ENCODE peak calls at places on chromosomes 6 and 20, in five cellular contexts. One of them, this sample, is unnamed.

GRCh38 chr6:117866561-117866960 is 40.5 kb upstream of the SLC35F1 start:
- DNase-seq in lower lobe of right lung: no peak
- DNase-seq in HFFc6: no peak
- DNase-seq in dorsolateral prefrontal cortex: no peak
- DNase-seq in osteoblast: no peak
- DNase-seq in this sample: no peak

GRCh38 chr6:75230484-75231325 is 12.9 kb downstream of the COX7A2 start:
- DNase-seq in osteoblast: peak
- DNase-seq in HFFc6: peak
- DNase-seq in dorsolateral prefrontal cortex: no peak
- DNase-seq in lower lobe of right lung: no peak
- DNase-seq in this sample: peak

GRCh38 chr20:10306440-10307358 is 88.1 kb downstream of the SNAP25 start:
- DNase-seq in HFFc6: peak
- DNase-seq in lower lobe of right lung: no peak
- DNase-seq in dorsolateral prefrontal cortex: no peak
- DNase-seq in osteoblast: peak
- DNase-seq in this sample: no peak

GRCh38 chr6:27836783-27837635 is 75.2 kb downstream of the OR2B2 start:
- DNase-seq in lower lobe of right lung: peak
- DNase-seq in dorsolateral prefrontal cortex: no peak
- DNase-seq in HFFc6: peak
- DNase-seq in osteoblast: peak
- DNase-seq in this sample: peak

GRCh38 chr6:32200711-32201475 is 8.4 kb upstream of the GPSM3 start:
- DNase-seq in dorsolateral prefrontal cortex: no peak
- DNase-seq in osteoblast: peak
- DNase-seq in lower lobe of right lung: no peak
- DNase-seq in HFFc6: no peak
- DNase-seq in this sample: no peak

GRCh38 chr20:60572991-60573390 is 614.8 kb downstream of the CDH26 start:
- DNase-seq in HFFc6: no peak
- DNase-seq in lower lobe of right lung: no peak
- DNase-seq in dorsolateral prefrontal cortex: no peak
- DNase-seq in osteoblast: no peak
- DNase-seq in this sample: no peak

GRCh38 chr6:15143540-15143939 is 102.3 kb upstream of the JARID2 start:
- DNase-seq in lower lobe of right lung: no peak
- DNase-seq in dorsolateral prefrontal cortex: no peak
- DNase-seq in HFFc6: no peak
- DNase-seq in osteoblast: no peak
- DNase-seq in this sample: no peak

GRCh38 chr6:92906385-92906784 is 513.0 kb downstream of the EPHA7 start:
- DNase-seq in osteoblast: no peak
- DNase-seq in lower lobe of right lung: no peak
- DNase-seq in dorsolateral prefrontal cortex: no peak
- DNase-seq in HFFc6: no peak
- DNase-seq in this sample: no peak

GRCh38 chr6:43495409-43495941 is 14.7 kb downstream of the LRRC73 start:
- DNase-seq in HFFc6: peak
- DNase-seq in osteoblast: peak
- DNase-seq in lower lobe of right lung: no peak
- DNase-seq in dorsolateral prefrontal cortex: no peak
- DNase-seq in this sample: no peak
- TF ChIP-seq CTCF in HFFc6: peak
- TF ChIP-seq CTCF in osteoblast: peak
- TF ChIP-seq CTCF in lower lobe of right lung: peak
- TF ChIP-seq CTCF in dorsolateral prefrontal cortex: no peak
- TF ChIP-seq CTCF in this sample: no peak

DNA sequence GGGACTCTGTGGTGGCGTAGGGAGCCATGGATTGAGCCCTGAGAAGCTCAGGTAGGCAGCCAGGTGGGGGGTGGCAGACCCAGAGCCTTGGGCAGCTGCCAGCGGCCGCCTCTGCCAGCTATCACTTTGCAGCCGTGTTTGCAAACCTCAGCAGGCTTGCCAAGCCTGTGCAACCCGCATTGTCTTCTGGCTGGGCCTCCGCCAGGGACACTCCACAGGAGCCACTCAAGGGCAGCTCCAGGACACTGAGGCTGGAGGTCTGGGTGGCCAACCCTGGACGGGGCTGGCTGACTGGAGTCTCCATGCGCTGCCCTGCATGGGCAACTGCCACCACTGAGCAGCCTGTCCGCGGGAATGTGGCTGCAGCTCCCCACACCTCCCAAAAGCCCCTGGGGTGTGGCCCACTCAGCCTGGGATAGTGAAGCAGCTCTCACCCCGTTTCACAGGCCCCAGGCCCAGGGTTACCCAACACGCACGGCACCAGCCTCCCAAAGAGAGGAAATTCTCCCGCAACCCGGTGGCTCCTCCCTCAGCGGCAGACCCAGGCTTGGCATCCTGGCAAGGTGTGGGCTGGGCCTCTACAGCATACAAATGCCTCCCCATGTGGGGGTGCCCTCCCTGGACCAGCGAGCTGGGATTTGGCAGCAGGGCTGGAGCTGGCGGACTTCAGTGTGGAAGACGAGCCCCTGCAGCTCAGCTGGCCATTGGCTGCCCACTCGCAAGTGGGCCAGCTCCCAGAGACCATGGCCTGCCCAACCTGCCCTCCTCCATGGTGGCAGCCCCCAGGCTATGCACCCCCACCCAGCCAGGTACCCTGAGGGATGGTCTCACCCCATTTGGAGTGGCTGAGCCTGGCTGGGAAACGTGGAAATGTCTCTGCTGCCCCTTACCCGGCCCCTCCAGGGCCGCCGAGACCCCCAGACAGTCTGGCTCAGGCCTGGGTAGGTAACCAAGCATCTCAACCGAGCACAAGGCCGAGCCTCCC is 2.9 kb downstream of the CHRNA4 start:
- DNase-seq in osteoblast: no peak
- DNase-seq in lower lobe of right lung: no peak
- DNase-seq in dorsolateral prefrontal cortex: no peak
- DNase-seq in HFFc6: no peak
- DNase-seq in this sample: no peak
- TF ChIP-seq CTCF in osteoblast: no peak
- TF ChIP-seq CTCF in lower lobe of right lung: no peak
- TF ChIP-seq CTCF in dorsolateral prefrontal cortex: no peak
- TF ChIP-seq CTCF in HFFc6: no peak
- TF ChIP-seq CTCF in this sample: no peak

GRCh38 chr20:48202774-48203173 is 417.5 kb upstream of the SULF2 start:
- DNase-seq in dorsolateral prefrontal cortex: no peak
- DNase-seq in lower lobe of right lung: no peak
- DNase-seq in osteoblast: no peak
- DNase-seq in HFFc6: no peak
- DNase-seq in this sample: no peak
- TF ChIP-seq CTCF in dorsolateral prefrontal cortex: no peak
- TF ChIP-seq CTCF in lower lobe of right lung: no peak
- TF ChIP-seq CTCF in osteoblast: no peak
- TF ChIP-seq CTCF in HFFc6: no peak
- TF ChIP-seq CTCF in this sample: no peak

GRCh38 chr6:83615025-83615999 is 93.6 kb downstream of the SNAP91 start:
- DNase-seq in osteoblast: no peak
- DNase-seq in dorsolateral prefrontal cortex: no peak
- DNase-seq in HFFc6: no peak
- DNase-seq in lower lobe of right lung: no peak
- DNase-seq in this sample: peak
- TF ChIP-seq CTCF in osteoblast: peak
- TF ChIP-seq CTCF in dorsolateral prefrontal cortex: peak
- TF ChIP-seq CTCF in HFFc6: peak
- TF ChIP-seq CTCF in lower lobe of right lung: peak
- TF ChIP-seq CTCF in this sample: peak

GRCh38 chr6:43575105-43575771 is 600 bp downstream of the XPO5 start:
- DNase-seq in osteoblast: peak
- DNase-seq in HFFc6: no peak
- DNase-seq in dorsolateral prefrontal cortex: peak
- DNase-seq in lower lobe of right lung: peak
- DNase-seq in this sample: peak

GRCh38 chr6:43578748-43579147 is 2.8 kb downstream of the POLH start:
- DNase-seq in lower lobe of right lung: no peak
- DNase-seq in HFFc6: no peak
- DNase-seq in dorsolateral prefrontal cortex: no peak
- DNase-seq in osteoblast: peak
- DNase-seq in this sample: no peak

GRCh38 chr6:43572015-43572414 is 3.8 kb downstream of the XPO5 start:
- DNase-seq in osteoblast: no peak
- DNase-seq in lower lobe of right lung: no peak
- DNase-seq in HFFc6: no peak
- DNase-seq in dorsolateral prefrontal cortex: no peak
- DNase-seq in this sample: no peak

GRCh38 chr6:43579171-43579570 is 3.2 kb downstream of the POLH start:
- DNase-seq in osteoblast: no peak
- DNase-seq in HFFc6: peak
- DNase-seq in dorsolateral prefrontal cortex: no peak
- DNase-seq in lower lobe of right lung: no peak
- DNase-seq in this sample: no peak

GRCh38 chr6:43575772-43576551 is at the start of the genes POLH and XPO5:
- DNase-seq in dorsolateral prefrontal cortex: peak
- DNase-seq in osteoblast: peak
- DNase-seq in HFFc6: peak
- DNase-seq in lower lobe of right lung: peak
- DNase-seq in this sample: peak
- TF ChIP-seq CTCF in dorsolateral prefrontal cortex: no peak
- TF ChIP-seq CTCF in osteoblast: no peak
- TF ChIP-seq CTCF in HFFc6: peak
- TF ChIP-seq CTCF in lower lobe of right lung: peak
- TF ChIP-seq CTCF in this sample: no peak

GRCh38 chr6:125753937-125754259 is 4.5 kb downstream of the HEY2 start:
- DNase-seq in HFFc6: no peak
- DNase-seq in dorsolateral prefrontal cortex: no peak
- DNase-seq in osteoblast: no peak
- DNase-seq in lower lobe of right lung: no peak
- DNase-seq in this sample: no peak
- TF ChIP-seq CTCF in HFFc6: no peak
- TF ChIP-seq CTCF in dorsolateral prefrontal cortex: peak
- TF ChIP-seq CTCF in osteoblast: no peak
- TF ChIP-seq CTCF in lower lobe of right lung: no peak
- TF ChIP-seq CTCF in this sample: peak

GRCh38 chr6:70706491-70707123 is 38.9 kb downstream of the SMAP1 start:
- DNase-seq in osteoblast: no peak
- DNase-seq in lower lobe of right lung: no peak
- DNase-seq in HFFc6: peak
- DNase-seq in dorsolateral prefrontal cortex: no peak
- DNase-seq in this sample: peak
- TF ChIP-seq CTCF in osteoblast: peak
- TF ChIP-seq CTCF in lower lobe of right lung: peak
- TF ChIP-seq CTCF in HFFc6: peak
- TF ChIP-seq CTCF in dorsolateral prefrontal cortex: peak
- TF ChIP-seq CTCF in this sample: peak

GRCh38 chr20:37393196-37393862 is 47.4 kb downstream of the SRC start:
- DNase-seq in lower lobe of right lung: peak
- DNase-seq in osteoblast: peak
- DNase-seq in dorsolateral prefrontal cortex: no peak
- DNase-seq in HFFc6: no peak
- DNase-seq in this sample: no peak

GRCh38 chr20:37390891-37391525 is 45.1 kb downstream of the SRC start:
- DNase-seq in dorsolateral prefrontal cortex: no peak
- DNase-seq in osteoblast: peak
- DNase-seq in HFFc6: no peak
- DNase-seq in lower lobe of right lung: peak
- DNase-seq in this sample: no peak

GRCh38 chr20:37393863-37394542 is 48.1 kb downstream of the SRC start:
- DNase-seq in dorsolateral prefrontal cortex: no peak
- DNase-seq in osteoblast: peak
- DNase-seq in HFFc6: no peak
- DNase-seq in lower lobe of right lung: no peak
- DNase-seq in this sample: no peak

GRCh38 chr20:37390503-37390890 is 44.6 kb downstream of the SRC start:
- DNase-seq in dorsolateral prefrontal cortex: no peak
- DNase-seq in osteoblast: no peak
- DNase-seq in HFFc6: no peak
- DNase-seq in lower lobe of right lung: peak
- DNase-seq in this sample: no peak

DNA sequence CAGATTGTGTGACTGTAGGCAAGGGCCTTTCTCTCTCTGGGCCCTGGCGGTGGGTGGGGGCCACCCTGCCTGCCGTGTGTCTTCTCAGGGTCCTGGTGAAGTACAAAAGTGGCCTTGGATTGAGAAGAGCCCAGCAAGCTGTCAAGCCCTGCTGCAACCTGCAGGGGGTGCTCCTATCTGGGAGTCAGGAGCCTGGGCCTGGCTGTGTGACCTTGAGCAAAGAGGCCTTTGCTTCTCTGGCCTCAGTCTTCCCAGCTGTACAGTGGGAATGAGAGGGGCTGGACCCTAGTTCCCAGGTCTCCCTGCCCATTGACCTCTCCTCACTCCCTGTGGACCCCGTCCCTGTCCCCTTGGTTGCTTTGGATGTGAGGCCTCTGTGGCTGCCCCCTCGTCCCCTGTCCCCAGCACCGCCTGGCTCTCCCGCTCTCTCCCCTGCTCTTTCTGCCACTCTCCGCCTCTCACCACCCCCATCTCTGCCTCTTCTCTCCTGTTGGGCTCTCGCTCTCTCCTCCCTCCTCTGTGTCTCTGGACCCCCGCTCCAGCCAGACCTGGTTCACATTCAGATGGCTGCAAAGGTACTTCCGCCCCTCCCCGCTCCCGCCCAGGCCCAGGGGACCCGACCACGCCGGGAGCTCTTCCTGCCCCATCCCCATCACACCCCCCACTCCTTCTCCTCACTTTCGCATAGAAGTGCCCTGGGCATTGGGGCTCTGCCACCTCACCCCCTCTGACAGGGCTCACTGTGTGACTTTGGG is 46.7 kb downstream of the SRC start:
- DNase-seq in HFFc6: no peak
- DNase-seq in osteoblast: peak
- DNase-seq in lower lobe of right lung: peak
- DNase-seq in dorsolateral prefrontal cortex: no peak
- DNase-seq in this sample: no peak
- TF ChIP-seq CTCF in HFFc6: peak
- TF ChIP-seq CTCF in osteoblast: peak
- TF ChIP-seq CTCF in lower lobe of right lung: peak
- TF ChIP-seq CTCF in dorsolateral prefrontal cortex: no peak
- TF ChIP-seq CTCF in this sample: peak

GRCh38 chr20:48421547-48421946 is 406.3 kb downstream of the PREX1 start:
- DNase-seq in osteoblast: no peak
- DNase-seq in lower lobe of right lung: no peak
- DNase-seq in HFFc6: no peak
- DNase-seq in dorsolateral prefrontal cortex: no peak
- DNase-seq in this sample: no peak
- TF ChIP-seq CTCF in osteoblast: no peak
- TF ChIP-seq CTCF in lower lobe of right lung: no peak
- TF ChIP-seq CTCF in HFFc6: no peak
- TF ChIP-seq CTCF in dorsolateral prefrontal cortex: no peak
- TF ChIP-seq CTCF in this sample: no peak

This sample was measured in neural crest cell.